ENCODE peak calls at places on chromosomes 7 and 10, in six cellular contexts. H is HCT116, A is GM12865, D is omental fat pad, Y is HFF-Myc, W is endothelial cell. Z is an unnamed sample.

GRCh38 chr10:124646483-124647352 is 97.5 kb downstream of the FAM53B start:
- DNase-seq in H (no peak), A (no peak), D (peak), Y (peak), W (no peak), Z (peak)

GRCh38 chr10:73169320-73169719 is 1.4 kb downstream of the FAM149B1 start:
- DNase-seq in H (no peak), A (no peak), D (no peak), Y (no peak), W (no peak), Z (no peak)

GRCh38 chr10:124827474-124827873 is 25.9 kb downstream of the ABRAXAS2 start:
- DNase-seq in H (no peak), A (peak), D (no peak), Y (no peak), W (no peak), Z (peak)

GRCh38 chr7:102306916-102307677 is 20.4 kb downstream of the SH2B2 start:
- DNase-seq in H (no peak), A (peak), D (no peak), Y (no peak), W (no peak), Z (no peak)

GRCh38 chr7:129150199-129150996 is 5.9 kb downstream of the TSPAN33 start:
- DNase-seq in H (no peak), A (no peak), D (no peak), Y (no peak), W (no peak), Z (no peak)

GRCh38 chr10:69406302-69406811 is 10.4 kb downstream of the TACR2 start:
- DNase-seq in H (no peak), A (no peak), D (no peak), Y (no peak), W (no peak), Z (no peak)

GRCh38 chr10:45376364-45376801 is 2.4 kb downstream of the ALOX5 start:
- DNase-seq in H (no peak), A (peak), D (no peak), Y (no peak), W (no peak), Z (peak)

GRCh38 chr7:144437370-144438191 is 34.1 kb upstream of the NOBOX start:
- DNase-seq in H (peak), A (peak), D (peak), Y (peak), W (peak), Z (peak)

GRCh38 chr10:28250782-28251181 is 52.1 kb downstream of the MPP7 start:
- DNase-seq in H (no peak), A (no peak), D (no peak), Y (peak), W (no peak), Z (no peak)

GRCh38 chr10:25522946-25523608 is 348.3 kb downstream of the GPR158 start:
- DNase-seq in H (no peak), A (no peak), D (no peak), Y (no peak), W (peak), Z (peak)

GRCh38 chr10:76632158-76633051 is 1005.2 kb downstream of the KCNMA1 start:
- DNase-seq in H (peak), A (peak), D (no peak), Y (no peak), W (peak), Z (no peak)

GRCh38 chr10:94358480-94358879 is 4.3 kb downstream of the NOC3L start:
- DNase-seq in H (peak), A (no peak), D (no peak), Y (peak), W (no peak), Z (peak)

DNA sequence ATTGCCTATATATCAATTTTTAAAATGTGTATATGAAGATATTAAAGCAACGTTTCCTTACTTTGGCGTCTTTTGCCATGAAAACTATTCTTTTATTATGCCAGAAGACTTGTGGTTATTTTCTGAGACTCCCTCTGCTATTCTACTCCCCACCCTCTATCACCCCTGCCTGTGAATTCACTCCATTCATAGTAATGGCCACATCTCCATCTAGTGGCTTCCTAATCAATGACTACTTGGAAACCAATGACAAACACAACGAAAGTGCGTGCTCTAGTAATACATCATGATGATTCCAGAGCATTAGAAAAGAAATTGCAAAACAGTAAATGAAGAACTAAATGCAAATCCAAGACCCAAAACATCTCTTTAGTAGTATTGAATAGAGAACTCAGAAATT is 186.7 kb upstream of the HGF start:
- DNase-seq in H (peak), A (peak), D (no peak), Y (peak), W (peak), Z (peak)
- TF ChIP-seq CTCF in H (peak), A (peak), D (no peak), Y (peak), W (peak), Z (no peak)

GRCh38 chr7:13834328-13834761 is 155.1 kb downstream of the ETV1 start:
- DNase-seq in H (no peak), A (no peak), D (no peak), Y (no peak), W (no peak), Z (no peak)
- TF ChIP-seq CTCF in H (no peak), A (no peak), D (no peak), Y (no peak), W (no peak), Z (no peak)

GRCh38 chr7:24945899-24946298 is 34.1 kb downstream of the OSBPL3 start:
- DNase-seq in H (no peak), A (no peak), D (no peak), Y (no peak), W (no peak), Z (no peak)

GRCh38 chr7:24948739-24949138 is 31.2 kb downstream of the OSBPL3 start:
- DNase-seq in H (no peak), A (peak), D (no peak), Y (no peak), W (no peak), Z (no peak)

GRCh38 chr7:24949884-24950283 is 30.1 kb downstream of the OSBPL3 start:
- DNase-seq in H (no peak), A (no peak), D (no peak), Y (no peak), W (no peak), Z (no peak)

GRCh38 chr7:24943096-24943948 is 36.7 kb downstream of the OSBPL3 start:
- DNase-seq in H (no peak), A (no peak), D (no peak), Y (no peak), W (no peak), Z (no peak)

GRCh38 chr7:24946467-24946866 is 33.5 kb downstream of the OSBPL3 start:
- DNase-seq in H (no peak), A (no peak), D (no peak), Y (no peak), W (no peak), Z (no peak)
- TF ChIP-seq CTCF in H (no peak), A (no peak), D (no peak), Y (no peak), W (no peak), Z (no peak)

GRCh38 chr10:100101526-100102076 is 19.9 kb upstream of the CPN1 start:
- DNase-seq in H (no peak), A (no peak), D (no peak), Y (no peak), W (no peak), Z (no peak)

GRCh38 chr10:100106865-100107264 is 25.2 kb upstream of the CPN1 start:
- DNase-seq in H (no peak), A (no peak), D (no peak), Y (no peak), W (no peak), Z (no peak)

GRCh38 chr10:100103581-100103980 is 21.9 kb upstream of the CPN1 start:
- DNase-seq in H (no peak), A (no peak), D (no peak), Y (no peak), W (no peak), Z (no peak)

GRCh38 chr10:100104300-100104699 is 22.6 kb upstream of the CPN1 start:
- DNase-seq in H (no peak), A (no peak), D (no peak), Y (no peak), W (no peak), Z (no peak)

DNA sequence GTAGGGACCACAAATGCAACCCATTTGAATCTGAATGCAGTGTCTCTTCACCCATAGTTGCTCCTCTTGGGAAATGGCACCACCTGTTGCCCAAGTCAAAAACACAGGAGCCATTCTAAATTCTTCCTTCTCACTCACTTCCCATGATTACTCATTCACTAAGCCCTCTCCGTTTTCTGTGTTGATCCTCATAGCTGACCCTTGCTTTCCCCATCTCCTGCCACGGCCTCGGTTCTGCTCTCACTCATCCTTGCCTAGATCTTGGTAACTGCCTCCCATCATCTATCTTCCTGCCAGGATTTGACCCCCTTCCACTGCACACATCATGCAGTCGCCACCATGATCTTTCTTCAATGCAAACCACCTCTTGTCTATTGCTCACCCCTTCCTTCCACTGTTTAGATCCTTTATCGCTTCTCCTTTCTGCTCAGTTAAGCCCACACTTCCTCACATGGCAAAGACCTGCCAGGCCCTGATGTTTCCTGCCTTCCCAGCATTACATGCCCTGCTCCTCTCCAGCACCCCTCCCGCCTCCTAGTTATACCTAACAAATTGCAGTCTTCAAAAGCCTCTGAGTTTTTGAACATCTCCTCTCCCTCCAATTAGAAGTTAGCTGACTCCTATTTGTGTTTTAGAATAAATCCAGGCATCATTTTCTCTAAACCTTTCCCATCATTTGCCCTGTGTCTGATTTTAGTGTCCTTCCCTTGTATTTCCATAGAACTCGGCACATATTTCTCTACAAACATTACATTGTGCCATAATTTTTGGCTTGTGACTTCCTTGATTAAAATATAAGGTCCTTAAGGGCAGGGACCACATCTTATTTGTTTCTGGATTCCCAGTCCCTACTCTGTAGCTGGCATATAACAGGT is 19.2 kb upstream of the CPN1 start:
- DNase-seq in H (peak), A (peak), D (no peak), Y (peak), W (no peak), Z (no peak)
- TF ChIP-seq CTCF in H (peak), A (peak), D (no peak), Y (no peak), W (no peak), Z (no peak)

DNA sequence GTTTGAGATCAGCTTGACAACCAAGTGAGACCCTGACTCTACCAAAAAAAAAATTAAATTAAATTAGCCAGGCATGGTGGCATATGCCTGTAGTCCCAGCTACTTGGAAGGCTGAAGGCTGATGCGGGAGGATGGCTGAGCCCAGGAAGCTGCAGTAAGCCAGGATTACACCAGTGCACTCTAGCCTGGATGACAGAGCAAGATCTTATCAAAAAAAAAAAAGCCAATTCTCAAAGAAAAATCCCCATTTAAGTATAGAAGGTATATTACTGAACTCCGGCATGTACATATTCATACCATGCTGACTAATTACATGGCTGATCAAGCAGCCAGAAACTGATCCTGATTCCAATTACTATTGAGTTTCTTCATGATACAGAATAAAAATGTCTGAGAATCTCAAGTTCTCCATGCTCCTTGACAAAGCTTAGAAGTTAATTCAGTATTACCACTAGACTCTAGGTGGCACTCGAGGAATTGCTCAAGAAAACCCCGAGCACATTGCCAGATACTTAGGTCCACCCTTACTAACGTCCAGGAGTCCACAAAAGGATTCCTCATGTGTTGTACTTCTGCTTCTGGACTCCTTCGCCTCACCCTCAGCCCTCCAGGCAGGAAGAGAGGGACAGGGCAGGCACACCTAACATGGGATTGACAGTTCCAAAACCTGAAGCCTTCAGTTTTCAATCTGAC is 148.9 kb downstream of the PARD3 start:
- DNase-seq in H (peak), A (peak), D (no peak), Y (peak), W (no peak), Z (peak)
- TF ChIP-seq CTCF in H (peak), A (peak), D (no peak), Y (peak), W (no peak), Z (no peak)

GRCh38 chr10:30842185-30842584 is 189.5 kb downstream of the ZNF438 start:
- DNase-seq in H (no peak), A (no peak), D (no peak), Y (no peak), W (no peak), Z (no peak)
- TF ChIP-seq CTCF in H (no peak), A (no peak), D (no peak), Y (peak), W (no peak), Z (no peak)

DNA sequence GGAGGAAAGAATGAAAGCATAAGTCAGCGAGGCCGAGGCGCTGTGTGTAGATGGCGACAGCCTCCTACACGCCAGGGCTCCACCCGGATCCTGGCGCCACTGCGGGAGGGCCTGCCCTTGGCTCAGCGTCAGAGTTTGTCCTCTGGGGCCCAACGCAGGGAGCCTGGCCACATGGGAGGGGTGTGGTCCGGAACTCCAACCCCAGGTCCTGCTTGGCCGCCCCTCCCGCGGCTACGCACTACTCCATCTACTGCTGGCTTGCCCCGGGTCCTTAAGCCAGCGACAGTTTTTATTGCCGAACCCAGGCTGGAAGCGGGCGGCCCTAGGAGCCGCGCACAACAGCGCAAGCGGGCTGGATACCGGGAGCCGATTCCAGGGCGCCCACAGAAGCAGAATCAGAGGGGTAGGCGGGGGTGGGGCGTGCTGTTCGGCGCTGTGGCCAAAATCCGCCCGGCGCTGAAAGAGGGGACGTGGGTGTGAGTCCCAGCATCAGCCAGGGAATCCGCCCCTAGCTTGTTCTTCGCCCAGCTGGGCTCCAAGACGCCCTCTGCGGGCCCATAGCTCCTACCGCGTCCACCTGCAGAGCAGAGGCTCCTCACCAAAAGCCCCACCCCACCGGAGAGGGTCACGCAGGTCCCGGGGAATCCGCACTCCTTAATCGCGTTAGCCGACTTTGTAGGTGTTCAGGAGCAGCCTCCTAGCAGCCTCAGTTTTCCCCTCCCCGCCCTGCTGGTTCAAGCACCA is 4.5 kb downstream of the KAZALD1 start:
- DNase-seq in H (peak), A (peak), D (no peak), Y (no peak), W (peak), Z (peak)
- TF ChIP-seq CTCF in H (no peak), A (peak), D (no peak), Y (peak), W (no peak), Z (no peak)

Z was measured in Calu3.